ENCODE peak calls at places on chromosome 1, in ten cellular contexts. G is stimulated activated CD8-positive, alpha-beta memory T cell treated with anti-CD3 and anti-CD28 coated beads, Interleukin-2, amount 100 ng/mL, for 1 hour; E is activated T-helper 1 cell treated with Interleukin-2 at 50 U/mL for 16 hours; R is occipital lobe; Q is NCI-H1436 treated with DMSO at 0.1 percent for 48 hours; I is stimulated activated effector memory CD8-positive, alpha-beta T cell treated with anti-CD3 and anti-CD28 coated beads, Interleukin-12 subunit alpha, Interleukin-12 subunit beta, amount 100 ng/mL, for 72 hours; Z is AG20443; M is HS-5; W is left ventricle myocardium inferior; N is ovary. P is an unnamed sample.

GRCh38 chr1:24724345-24725208 is 20.7 kb upstream of the CLIC4 start:
- DNase-seq in E (no peak), Z (peak), Q (no peak), W (no peak), N (peak), G (no peak), R (no peak), I (no peak), M (no peak), P (no peak)

GRCh38 chr1:245154429-245155185 is at the start of gene KIF26B:
- DNase-seq in R (peak), M (no peak), W (no peak), Z (peak), Q (no peak), I (peak), N (no peak), E (no peak), G (no peak), P (no peak)

GRCh38 chr1:70864302-70864701 is 183.3 kb downstream of the PTGER3 start:
- DNase-seq in G (no peak), Z (peak), Q (no peak), M (no peak), R (no peak), E (no peak), W (no peak), I (no peak), N (no peak), P (no peak)

GRCh38 chr1:36705629-36706028 is 222.9 kb upstream of the CSF3R start:
- DNase-seq in R (no peak), Z (no peak), W (no peak), M (no peak), I (no peak), Q (no peak), N (no peak), G (no peak), E (no peak), P (no peak)

GRCh38 chr1:30226648-30227047 is 496.7 kb downstream of the MATN1 start:
- DNase-seq in I (no peak), E (no peak), G (no peak), M (no peak), Q (no peak), N (no peak), R (no peak), Z (no peak), W (no peak), P (no peak)

GRCh38 chr1:117631761-117632160 is 25.9 kb downstream of the TENT5C start:
- DNase-seq in I (no peak), G (no peak), E (no peak), Q (no peak), W (no peak), N (no peak), Z (no peak), R (no peak), M (no peak), P (peak)

GRCh38 chr1:200856716-200857352 is 15.9 kb upstream of the GPR25 start:
- DNase-seq in Z (no peak), Q (no peak), N (no peak), W (no peak), R (no peak), I (no peak), M (no peak), E (no peak), G (no peak), P (no peak)

GRCh38 chr1:55071477-55071876 is 32.1 kb downstream of the PCSK9 start:
- DNase-seq in I (no peak), Q (no peak), G (no peak), E (no peak), R (no peak), W (no peak), Z (peak), N (no peak), M (no peak), P (no peak)

GRCh38 chr1:38814444-38814983 is 45.1 kb downstream of the RRAGC start:
- DNase-seq in G (no peak), E (no peak), N (no peak), M (no peak), W (no peak), Z (no peak), I (no peak), Q (no peak), R (no peak), P (no peak)

GRCh38 chr1:154546264-154547043 is 12.0 kb downstream of the UBE2Q1 start:
- DNase-seq in W (peak), I (peak), G (peak), Q (no peak), Z (peak), E (peak), N (peak), R (peak), M (no peak), P (no peak)

GRCh38 chr1:83773059-83773458 is 225.9 kb downstream of the TTLL7 start:
- DNase-seq in G (no peak), Q (no peak), I (no peak), N (no peak), Z (no peak), E (no peak), M (no peak), R (no peak), W (no peak), P (no peak)

GRCh38 chr1:33719771-33720670 is 143.9 kb upstream of the HMGB4 start:
- DNase-seq in I (no peak), Q (no peak), W (no peak), N (no peak), M (no peak), R (no peak), G (no peak), Z (no peak), E (no peak), P (no peak)

GRCh38 chr1:35577071-35577998 is 4.2 kb downstream of the TFAP2E start:
- DNase-seq in N (no peak), Z (no peak), M (no peak), W (no peak), E (peak), G (peak), I (peak), R (no peak), Q (no peak), P (no peak)

GRCh38 chr1:168920456-168921094 is 185.9 kb upstream of the ATP1B1 start:
- DNase-seq in R (no peak), E (no peak), I (no peak), Q (no peak), N (peak), M (no peak), G (no peak), Z (peak), W (no peak), P (no peak)

GRCh38 chr1:241596633-241597032 is 43.5 kb downstream of the CHML start:
- DNase-seq in W (no peak), E (no peak), Q (no peak), Z (no peak), G (no peak), M (no peak), R (no peak), I (no peak), N (no peak), P (no peak)

GRCh38 chr1:154880651-154881050 is 10.6 kb upstream of the KCNN3 start:
- DNase-seq in Z (no peak), I (no peak), Q (no peak), G (no peak), E (no peak), W (no peak), N (no peak), R (no peak), M (no peak), P (no peak)

GRCh38 chr1:210777914-210778313 is 356.0 kb downstream of the KCNH1 start:
- DNase-seq in I (no peak), R (no peak), W (no peak), G (no peak), M (no peak), N (no peak), Z (no peak), E (no peak), Q (no peak), P (no peak)

GRCh38 chr1:40133122-40133665 is 28.0 kb upstream of the RLF start:
- DNase-seq in Z (peak), G (no peak), R (no peak), W (no peak), N (no peak), E (no peak), M (no peak), I (no peak), Q (no peak), P (no peak)

GRCh38 chr1:79945391-79945790 is 938.9 kb upstream of the ADGRL4 start:
- DNase-seq in G (no peak), Z (no peak), N (no peak), Q (no peak), M (peak), R (no peak), I (no peak), E (no peak), W (no peak), P (no peak)

GRCh38 chr1:234965128-234965527 is 163.5 kb downstream of the TOMM20 start:
- DNase-seq in N (no peak), R (no peak), W (no peak), Q (no peak), E (no peak), M (no peak), G (no peak), I (no peak), Z (no peak), P (peak)

GRCh38 chr1:230493264-230493663 is 67.1 kb upstream of the PGBD5 start:
- DNase-seq in R (no peak), N (no peak), E (no peak), Z (no peak), I (no peak), W (no peak), Q (no peak), M (no peak), G (no peak), P (no peak)

GRCh38 chr1:196180847-196181593 is 427.2 kb downstream of the KCNT2 start:
- DNase-seq in E (no peak), Q (no peak), W (no peak), M (peak), I (no peak), R (no peak), N (no peak), G (no peak), Z (peak), P (no peak)

GRCh38 chr1:56472860-56473259 is 106.5 kb downstream of the PLPP3 start:
- DNase-seq in I (no peak), Z (no peak), N (no peak), E (no peak), R (no peak), Q (no peak), W (no peak), G (no peak), M (no peak), P (no peak)

GRCh38 chr1:207925210-207925609 is 14.3 kb upstream of the CD34 start:
- DNase-seq in G (no peak), Z (peak), E (no peak), W (peak), Q (no peak), N (peak), I (no peak), M (no peak), R (no peak), P (no peak)

GRCh38 chr1:208158640-208159541 is 85.3 kb downstream of the PLXNA2 start:
- DNase-seq in N (no peak), I (no peak), Z (no peak), W (no peak), E (no peak), M (no peak), G (no peak), R (no peak), Q (no peak), P (no peak)